ENCODE peak calls at places on chromosomes 5 and 9, in five cellular contexts. W is PC-3, K is neural progenitor cell, F is SK-N-SH, L is GM23248. O is an unnamed sample.

GRCh38 chr5:91281409-91281808 is 101.7 kb downstream of the ARRDC3 start:
- DNase-seq in K (no peak), F (no peak), W (peak; percentile 62), L (peak; percentile 93), O (peak; percentile 34)

GRCh38 chr9:122389799-122390481 is 19.1 kb downstream of the PTGS1 start:
- DNase-seq in W (peak; percentile 47), L (no peak), F (no peak), K (no peak), O (no peak)

GRCh38 chr5:151023047-151023615 is 2.7 kb downstream of the GPX3 start:
- DNase-seq in K (no peak), W (peak; percentile 61), F (no peak), L (peak; percentile 26), O (no peak)

GRCh38 chr5:1479581-1480188 is 34.4 kb upstream of the SLC6A3 start:
- DNase-seq in K (peak; percentile 64), W (peak; percentile 35), L (peak; percentile 77), F (peak; percentile 87), O (no peak)

GRCh38 chr5:35803221-35803651 is 53.5 kb upstream of the IL7R start:
- DNase-seq in F (peak; percentile 71), L (peak; percentile 87), K (peak; percentile 90), W (no peak), O (no peak)

GRCh38 chr5:172943283-172943841 is 15.9 kb upstream of the RPL26L1 start:
- DNase-seq in K (peak; percentile 12), W (no peak), L (peak; percentile 98), F (no peak), O (no peak)

GRCh38 chr5:431001-431710 is 11.8 kb upstream of the EXOC3 start:
- DNase-seq in K (peak; percentile 80), W (peak; percentile 62), F (peak; percentile 93), L (peak; percentile 58), O (peak; percentile 23)

GRCh38 chr5:39772307-39772706 is 347.5 kb upstream of the DAB2 start:
- DNase-seq in K (peak; percentile 25), W (no peak), L (no peak), F (no peak), O (no peak)

GRCh38 chr9:99966720-99967119 is 60.3 kb downstream of the STX17 start:
- DNase-seq in W (peak; percentile 64), L (no peak), F (no peak), K (peak; percentile 51), O (peak; percentile 76)

GRCh38 chr9:114656301-114656700 is 1.3 kb downstream of the TEX53 start:
- DNase-seq in W (no peak), F (no peak), K (no peak), L (no peak), O (no peak)

GRCh38 chr5:167786871-167787568 is 504.4 kb upstream of the WWC1 start:
- DNase-seq in L (peak; percentile 61), F (no peak), K (no peak), W (no peak), O (no peak)

GRCh38 chr9:108687360-108687981 is 168.3 kb downstream of the ACTL7B start:
- DNase-seq in F (no peak), W (no peak), K (no peak), L (peak; percentile 76), O (no peak)

GRCh38 chr5:96297290-96297689 is 135.8 kb downstream of the PCSK1 start:
- DNase-seq in K (no peak), W (no peak), L (peak; percentile 94), F (peak; percentile 30), O (no peak)

GRCh38 chr9:16039103-16039987 is 486.5 kb downstream of the CCDC171 start:
- DNase-seq in F (no peak), L (no peak), W (no peak), K (no peak), O (peak; percentile 34)

GRCh38 chr9:94140791-94141790 is 56.8 kb downstream of the PTPDC1 start:
- DNase-seq in F (no peak), L (no peak), K (no peak), W (peak; percentile 1), O (no peak)

GRCh38 chr9:127866535-127866934 is 10.9 kb downstream of the AK1 start:
- DNase-seq in W (no peak), K (no peak), L (no peak), F (no peak), O (no peak)

DNA sequence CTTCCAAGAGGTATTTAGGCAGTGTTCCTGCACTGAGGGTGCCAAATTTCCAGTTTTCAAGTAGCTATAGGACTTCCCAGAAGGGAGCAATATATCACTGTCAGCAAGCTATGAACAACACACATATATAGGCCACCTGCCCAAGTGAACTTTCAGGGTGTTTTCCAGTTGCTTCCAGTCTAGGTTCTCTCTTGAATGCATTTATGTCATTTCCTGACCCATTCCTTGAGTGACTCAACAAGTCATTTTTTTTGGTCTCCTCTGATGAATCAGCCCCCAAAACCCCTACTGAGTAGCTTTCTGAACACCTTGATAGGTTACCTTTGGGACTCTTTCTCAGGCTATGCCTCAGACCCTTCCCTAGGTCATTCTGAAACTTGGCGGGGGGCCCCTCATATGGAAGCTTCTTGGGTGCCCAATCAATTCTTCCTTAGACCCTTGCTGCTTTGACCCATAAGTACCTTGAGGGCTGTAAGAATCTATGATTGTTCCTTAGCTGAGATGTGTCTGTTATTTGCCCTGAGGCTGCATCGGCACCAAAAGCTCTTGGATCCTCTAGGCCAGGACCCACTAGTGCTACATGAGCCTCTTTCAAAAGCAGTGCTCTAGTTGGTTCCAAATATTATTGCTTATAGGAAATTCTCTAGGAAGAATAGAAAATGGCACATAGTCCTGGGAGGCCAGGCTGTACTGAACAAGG is 12.4 kb downstream of the DNAJB5 start:
- DNase-seq in F (peak; percentile 0), K (no peak), L (peak; percentile 59), W (peak; percentile 72), O (no peak)
- H3K4me2 ChIP-seq in F (no peak overlapping the region), K (no peak overlapping the region), L (peak overlapping the region; percentile 69), W (peak overlapping the region; percentile 46), O (peak overlapping the region; percentile 3)

GRCh38 chr9:110189559-110190311 is 18.2 kb downstream of the C9orf152 start:
- DNase-seq in F (no peak), L (no peak), K (no peak), W (no peak), O (no peak)

GRCh38 chr9:110187126-110187525 is 20.8 kb downstream of the C9orf152 start:
- DNase-seq in L (no peak), W (no peak), F (no peak), K (no peak), O (no peak)

GRCh38 chr9:110191616-110192015 is 16.3 kb downstream of the C9orf152 start:
- DNase-seq in F (no peak), L (no peak), K (no peak), W (no peak), O (no peak)

GRCh38 chr9:110186254-110186653 is 21.7 kb downstream of the C9orf152 start:
- DNase-seq in K (no peak), W (peak; percentile 12), F (no peak), L (peak; percentile 28), O (no peak)

DNA sequence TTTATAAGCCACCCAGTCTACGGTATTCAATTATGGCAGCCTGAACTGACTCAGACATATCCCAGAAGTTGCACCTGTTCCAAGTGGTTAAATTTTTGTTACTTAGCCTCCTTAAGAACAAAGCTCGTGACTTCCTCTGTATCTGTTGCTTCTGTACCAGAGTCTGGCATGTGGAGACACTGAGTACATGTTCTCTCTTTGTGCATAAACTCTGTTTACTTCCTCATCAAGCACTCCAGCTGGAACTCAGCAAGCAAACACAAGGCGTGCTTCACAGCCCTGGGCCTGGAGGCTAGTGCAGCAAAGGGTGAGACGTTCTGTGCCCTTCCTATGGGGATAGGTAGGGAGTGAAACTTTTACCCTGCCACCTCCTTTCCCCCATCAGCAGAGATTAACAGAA is 19.0 kb downstream of the C9orf152 start:
- DNase-seq in F (no peak), K (no peak), L (no peak), W (no peak), O (no peak)
- TF ChIP-seq EZH2phosphoT487 in F (no peak), K (no peak), L (no peak), W (no peak), O (no peak)

GRCh38 chr9:125511780-125512179 is 195.2 kb downstream of the MAPKAP1 start:
- DNase-seq in F (no peak), L (no peak), W (peak; percentile 80), K (peak; percentile 30), O (no peak)

GRCh38 chr9:125516381-125516960 is 190.5 kb downstream of the MAPKAP1 start:
- DNase-seq in F (no peak), W (no peak), L (no peak), K (no peak), O (no peak)

GRCh38 chr9:125515281-125515680 is 191.7 kb downstream of the MAPKAP1 start:
- DNase-seq in K (no peak), F (no peak), W (no peak), L (no peak), O (no peak)

GRCh38 chr9:125514468-125514867 is 192.5 kb downstream of the MAPKAP1 start:
- DNase-seq in F (no peak), W (no peak), L (no peak), K (no peak), O (no peak)

DNA sequence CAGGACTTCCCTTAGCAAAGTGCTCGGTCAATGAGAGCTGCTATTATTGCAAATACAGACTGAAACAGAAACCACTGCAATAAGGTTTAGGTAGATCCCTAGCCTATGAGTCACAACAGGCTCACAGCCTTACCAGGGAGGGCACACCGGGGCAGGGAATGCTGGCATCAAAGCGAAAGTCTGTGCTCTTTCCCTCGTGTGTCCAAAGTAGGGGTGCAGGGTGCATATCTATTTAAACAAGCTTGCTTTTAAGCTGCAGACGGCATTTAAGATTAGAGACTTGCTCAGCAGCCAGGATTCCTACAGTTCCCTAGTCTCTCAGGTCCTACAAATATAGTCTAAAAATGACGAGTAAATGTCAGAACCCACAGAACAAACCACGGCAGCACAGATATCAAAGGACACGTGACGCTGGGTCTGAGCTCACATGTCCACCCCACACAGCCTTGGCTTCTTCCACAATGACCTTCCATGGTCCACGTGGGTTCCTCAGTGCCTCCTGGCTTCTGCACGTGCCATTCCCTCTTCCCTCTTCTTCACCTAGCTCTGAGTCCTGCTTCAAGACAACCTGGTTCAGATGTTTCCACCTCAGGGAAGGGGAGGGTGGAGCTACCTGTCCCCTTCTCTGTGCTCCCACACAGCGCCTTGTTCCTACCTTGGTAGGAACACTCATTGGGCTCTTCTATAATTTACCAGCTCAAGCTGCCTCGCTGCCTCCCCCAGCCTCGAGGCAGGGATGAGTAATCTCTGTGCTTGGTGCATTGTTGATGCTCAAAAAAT is 193.2 kb downstream of the MAPKAP1 start:
- DNase-seq in F (no peak), K (peak; percentile 28), W (peak; percentile 77), L (peak; percentile 78), O (no peak)
- H3K9ac ChIP-seq in F (peak overlapping the region; percentile 42), K (no peak overlapping the region), W (peak overlapping the region; percentile 68), L (no peak overlapping the region), O (peak overlapping the region; percentile 56)

DNA sequence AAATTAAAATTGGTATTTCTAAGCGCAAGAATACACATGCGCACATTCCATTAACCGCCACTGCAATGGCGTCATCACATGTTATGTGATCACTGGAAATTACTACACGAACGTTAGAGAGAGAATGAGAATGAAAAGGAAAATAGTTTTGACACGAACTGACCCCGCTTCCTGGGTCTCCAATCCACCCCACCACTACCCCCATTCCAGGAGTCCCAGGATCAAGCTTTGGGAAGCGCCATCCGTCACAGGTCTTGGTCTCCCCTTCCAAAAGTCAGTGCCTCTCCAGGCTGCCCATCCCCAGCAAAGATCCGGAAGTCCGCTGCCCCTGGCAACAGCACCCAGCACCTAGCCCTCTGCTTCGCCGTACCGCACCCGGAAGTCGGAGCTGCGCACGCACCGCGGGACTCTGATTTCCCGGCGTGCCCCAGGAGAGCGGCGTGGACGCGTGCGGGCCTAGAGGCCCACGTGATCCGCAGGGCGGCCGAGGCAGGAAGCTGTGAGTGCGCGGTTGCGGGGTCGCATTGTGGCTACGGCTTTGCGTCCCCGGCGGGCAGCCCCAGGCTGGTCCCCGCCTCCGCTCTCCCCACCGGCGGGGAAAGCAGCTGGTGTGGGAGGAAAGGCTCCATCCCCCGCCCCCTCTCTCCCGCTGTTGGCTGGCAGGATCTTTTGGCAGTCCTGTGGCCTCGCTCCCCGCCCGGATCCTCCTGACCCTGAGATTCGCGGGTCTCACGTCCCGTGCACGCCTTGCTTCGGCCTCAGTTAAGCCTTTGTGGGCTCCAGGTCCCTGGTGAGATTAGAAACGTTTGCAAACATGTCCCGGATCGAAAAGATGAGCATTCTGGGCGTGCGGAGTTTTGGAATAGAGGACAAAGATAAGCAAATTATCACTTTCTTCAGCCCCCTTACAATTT is at the start of gene RAD50:
- DNase-seq in L (peak; percentile 97), F (peak; percentile 94), W (peak; percentile 53), K (peak; percentile 89), O (peak; percentile 91)
- H3K4me2 ChIP-seq in L (peak within 1 kb of the TSS; percentile 98), F (peak within 1 kb of the TSS; percentile 85), W (peak within 1 kb of the TSS; percentile 84), K (peak within 1 kb of the TSS; percentile 85), O (peak within 1 kb of the TSS; percentile 74)